ENCODE peak calls at places on chromosomes 6 and 20, in four cellular contexts. One of them, this sample, is unnamed.
A peak's percentile ranks its signal among the peaks of the same experiment; 100 is the strongest.

GRCh38 chr6:6196762-6197161 is 123.7 kb downstream of the F13A1 start:
- DNase-seq in dorsolateral prefrontal cortex: no peak
- DNase-seq in OCI-LY7: no peak
- DNase-seq in brain microvascular endothelial cell: no peak
- DNase-seq in this sample: no peak

GRCh38 chr6:106085984-106086832 is at the start of gene PRDM1:
- DNase-seq in dorsolateral prefrontal cortex: peak; percentile 43
- DNase-seq in OCI-LY7: peak; percentile 98
- DNase-seq in brain microvascular endothelial cell: no peak
- DNase-seq in this sample: no peak

GRCh38 chr6:133806358-133806757 is 82.6 kb upstream of the TCF21 start:
- DNase-seq in dorsolateral prefrontal cortex: no peak
- DNase-seq in OCI-LY7: no peak
- DNase-seq in brain microvascular endothelial cell: peak; percentile 32
- DNase-seq in this sample: no peak

GRCh38 chr6:13071946-13072345 is 256.4 kb downstream of the TBC1D7 start:
- DNase-seq in dorsolateral prefrontal cortex: no peak
- DNase-seq in OCI-LY7: no peak
- DNase-seq in brain microvascular endothelial cell: no peak
- DNase-seq in this sample: no peak

GRCh38 chr20:38147751-38148150 is 17.3 kb downstream of the TGM2 start:
- DNase-seq in dorsolateral prefrontal cortex: no peak
- DNase-seq in OCI-LY7: no peak
- DNase-seq in brain microvascular endothelial cell: no peak
- DNase-seq in this sample: no peak

GRCh38 chr6:558089-558488 is 98.8 kb downstream of the HUS1B start:
- DNase-seq in dorsolateral prefrontal cortex: no peak
- DNase-seq in OCI-LY7: peak; percentile 38
- DNase-seq in brain microvascular endothelial cell: no peak
- DNase-seq in this sample: no peak

GRCh38 chr20:23368316-23369110 is 6.5 kb downstream of the GZF1 start:
- DNase-seq in dorsolateral prefrontal cortex: no peak
- DNase-seq in OCI-LY7: no peak
- DNase-seq in brain microvascular endothelial cell: no peak
- DNase-seq in this sample: no peak

GRCh38 chr20:3819413-3820047 is 817 bp upstream of the AP5S1 start:
- DNase-seq in dorsolateral prefrontal cortex: no peak
- DNase-seq in OCI-LY7: peak; percentile 47
- DNase-seq in brain microvascular endothelial cell: no peak
- DNase-seq in this sample: no peak

GRCh38 chr20:61727761-61728160 is 337.9 kb downstream of the TAF4 start:
- DNase-seq in dorsolateral prefrontal cortex: no peak
- DNase-seq in OCI-LY7: no peak
- DNase-seq in brain microvascular endothelial cell: no peak
- DNase-seq in this sample: peak; percentile 26

GRCh38 chr6:1109134-1109533 is 202.8 kb upstream of the FOXQ1 start:
- DNase-seq in dorsolateral prefrontal cortex: no peak
- DNase-seq in OCI-LY7: no peak
- DNase-seq in brain microvascular endothelial cell: no peak
- DNase-seq in this sample: no peak

GRCh38 chr6:168397011-168397410 is 44.0 kb upstream of the SMOC2 start:
- DNase-seq in dorsolateral prefrontal cortex: no peak
- DNase-seq in OCI-LY7: no peak
- DNase-seq in brain microvascular endothelial cell: no peak
- DNase-seq in this sample: no peak

GRCh38 chr6:17012421-17013225 is 89.2 kb upstream of the STMND1 start:
- DNase-seq in dorsolateral prefrontal cortex: peak; percentile 23
- DNase-seq in OCI-LY7: no peak
- DNase-seq in brain microvascular endothelial cell: peak; percentile 82
- DNase-seq in this sample: no peak

GRCh38 chr6:169253745-169254238 is at the start of gene THBS2:
- DNase-seq in dorsolateral prefrontal cortex: peak; percentile 51
- DNase-seq in OCI-LY7: no peak
- DNase-seq in brain microvascular endothelial cell: peak; percentile 90
- DNase-seq in this sample: no peak

GRCh38 chr6:48084201-48084600 is 26.8 kb downstream of the PTCHD4 start:
- DNase-seq in dorsolateral prefrontal cortex: no peak
- DNase-seq in OCI-LY7: no peak
- DNase-seq in brain microvascular endothelial cell: no peak
- DNase-seq in this sample: no peak

GRCh38 chr20:50389437-50389807 is 120.8 kb upstream of the PTPN1 start:
- DNase-seq in dorsolateral prefrontal cortex: no peak
- DNase-seq in OCI-LY7: no peak
- DNase-seq in brain microvascular endothelial cell: no peak
- DNase-seq in this sample: no peak

GRCh38 chr20:35561268-35561667 is 19.4 kb downstream of the ERGIC3 start:
- DNase-seq in dorsolateral prefrontal cortex: no peak
- DNase-seq in OCI-LY7: peak; percentile 82
- DNase-seq in brain microvascular endothelial cell: peak; percentile 49
- DNase-seq in this sample: peak; percentile 39

DNA sequence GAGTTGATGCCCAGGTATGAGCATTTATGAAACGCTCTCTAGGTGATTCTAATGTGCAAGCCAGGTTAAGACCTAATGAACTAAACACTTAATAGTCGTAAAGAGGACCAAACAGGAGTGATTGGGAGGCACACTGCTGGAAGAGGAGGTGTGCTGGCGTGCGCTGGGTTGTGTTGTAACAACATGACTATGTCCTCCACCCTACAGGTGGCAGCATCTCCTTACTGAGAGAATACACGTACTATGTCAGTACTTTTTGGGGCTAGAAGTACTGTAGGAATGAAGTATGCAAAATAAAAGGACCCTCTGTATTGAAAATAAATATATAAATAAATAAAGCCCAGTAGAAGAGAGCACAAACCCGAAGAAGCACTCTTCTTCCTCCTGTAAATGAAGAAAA is 11.9 kb downstream of the C6orf89 start:
- DNase-seq in dorsolateral prefrontal cortex: no peak
- DNase-seq in OCI-LY7: peak; percentile 12
- DNase-seq in brain microvascular endothelial cell: no peak
- DNase-seq in this sample: no peak
- TF ChIP-seq CTCF in dorsolateral prefrontal cortex: peak; percentile 44
- TF ChIP-seq CTCF in OCI-LY7: peak; percentile 60
- TF ChIP-seq CTCF in brain microvascular endothelial cell: peak; percentile 33
- TF ChIP-seq CTCF in this sample: peak; percentile 70

DNA sequence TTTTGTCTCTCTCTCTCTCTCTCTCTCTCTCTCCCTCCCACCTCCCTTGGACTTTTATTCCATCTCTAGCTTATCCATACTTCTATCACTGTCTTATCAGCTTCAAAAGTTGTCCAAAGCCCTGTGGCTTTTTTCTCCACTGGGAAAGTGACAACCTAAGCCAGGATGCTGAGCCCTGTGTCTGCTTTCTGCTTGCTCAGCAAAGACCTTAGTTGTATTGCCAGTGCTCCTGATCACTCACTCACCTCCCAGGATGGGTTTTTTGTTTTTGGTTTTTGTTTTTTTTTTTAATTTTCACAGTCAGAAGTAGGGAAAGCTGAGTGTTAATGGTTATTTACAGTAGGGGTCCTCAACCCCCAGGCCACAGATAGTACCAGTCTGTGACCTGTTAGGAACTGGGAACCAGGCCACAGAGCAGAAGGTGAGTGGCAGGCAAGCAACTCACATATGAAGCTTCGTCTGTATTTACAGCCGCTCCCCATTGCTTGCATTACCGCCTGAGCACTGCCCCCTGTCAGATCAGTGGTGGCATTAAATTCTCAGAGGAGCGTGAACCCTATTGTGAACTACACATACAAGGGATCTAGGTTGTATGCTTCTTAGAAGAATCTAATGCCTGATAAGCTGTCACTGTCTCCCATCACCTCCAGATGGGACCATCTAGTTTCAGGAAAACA is 125.0 kb upstream of the ID4 start:
- DNase-seq in dorsolateral prefrontal cortex: no peak
- DNase-seq in OCI-LY7: no peak
- DNase-seq in brain microvascular endothelial cell: no peak
- DNase-seq in this sample: no peak
- TF ChIP-seq CTCF in dorsolateral prefrontal cortex: no peak
- TF ChIP-seq CTCF in OCI-LY7: peak; percentile 12
- TF ChIP-seq CTCF in brain microvascular endothelial cell: no peak
- TF ChIP-seq CTCF in this sample: no peak

DNA sequence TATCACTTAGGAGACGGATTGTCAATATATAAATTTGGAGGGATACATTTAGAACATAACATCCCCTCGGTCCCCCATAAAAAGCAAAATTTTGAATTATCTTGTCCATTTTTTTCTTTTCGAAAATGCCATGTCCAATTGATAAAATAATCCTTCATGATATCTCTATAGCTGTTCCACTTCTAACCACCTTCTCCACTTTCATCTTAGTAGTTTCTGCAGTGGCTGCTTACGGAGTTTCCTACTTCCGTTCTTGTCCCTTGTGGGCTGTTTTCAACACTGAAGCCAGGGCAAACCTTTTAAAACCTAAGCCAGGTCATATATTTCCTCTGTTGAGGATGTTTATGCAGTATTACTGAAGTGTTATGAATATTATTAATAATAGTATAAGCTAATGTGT is 37.9 kb downstream of the KCNQ5 start:
- DNase-seq in dorsolateral prefrontal cortex: no peak
- DNase-seq in OCI-LY7: no peak
- DNase-seq in brain microvascular endothelial cell: no peak
- DNase-seq in this sample: no peak
- TF ChIP-seq CTCF in dorsolateral prefrontal cortex: no peak
- TF ChIP-seq CTCF in OCI-LY7: no peak
- TF ChIP-seq CTCF in brain microvascular endothelial cell: no peak
- TF ChIP-seq CTCF in this sample: no peak

GRCh38 chr20:33971147-33971775 is 22.4 kb upstream of the RALY start:
- DNase-seq in dorsolateral prefrontal cortex: no peak
- DNase-seq in OCI-LY7: no peak
- DNase-seq in brain microvascular endothelial cell: no peak
- DNase-seq in this sample: no peak
- TF ChIP-seq CTCF in dorsolateral prefrontal cortex: no peak
- TF ChIP-seq CTCF in OCI-LY7: no peak
- TF ChIP-seq CTCF in brain microvascular endothelial cell: no peak
- TF ChIP-seq CTCF in this sample: no peak

GRCh38 chr6:153563001-153563400 is 431.9 kb upstream of the RGS17 start:
- DNase-seq in dorsolateral prefrontal cortex: no peak
- DNase-seq in OCI-LY7: no peak
- DNase-seq in brain microvascular endothelial cell: no peak
- DNase-seq in this sample: no peak
- TF ChIP-seq CTCF in dorsolateral prefrontal cortex: no peak
- TF ChIP-seq CTCF in OCI-LY7: no peak
- TF ChIP-seq CTCF in brain microvascular endothelial cell: no peak
- TF ChIP-seq CTCF in this sample: peak; percentile 27

DNA sequence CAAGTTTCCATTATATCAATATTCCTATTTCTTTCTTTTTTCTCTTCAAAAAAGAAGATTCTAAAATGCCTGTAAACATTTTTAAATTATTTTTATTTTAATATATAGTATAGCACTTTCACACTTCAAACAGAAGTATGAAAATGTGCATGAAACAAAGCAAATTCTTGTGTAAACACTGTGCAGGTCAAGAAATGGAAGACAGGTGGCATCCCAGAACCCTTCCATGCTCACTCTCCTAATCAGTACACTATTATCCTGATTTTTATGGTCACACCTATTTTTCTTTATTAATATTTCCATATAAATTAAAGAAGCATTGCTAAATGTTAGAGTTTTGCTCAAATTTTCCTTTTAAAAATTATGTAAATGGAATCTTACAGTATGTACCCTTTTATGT is 561.6 kb upstream of the RNF217 start:
- DNase-seq in dorsolateral prefrontal cortex: no peak
- DNase-seq in OCI-LY7: no peak
- DNase-seq in brain microvascular endothelial cell: no peak
- DNase-seq in this sample: no peak
- TF ChIP-seq CTCF in dorsolateral prefrontal cortex: peak; percentile 34
- TF ChIP-seq CTCF in OCI-LY7: no peak
- TF ChIP-seq CTCF in brain microvascular endothelial cell: peak; percentile 46
- TF ChIP-seq CTCF in this sample: peak; percentile 71

GRCh38 chr6:31423550-31423949 is 20.2 kb downstream of the MICA start:
- DNase-seq in dorsolateral prefrontal cortex: no peak
- DNase-seq in OCI-LY7: peak; percentile 45
- DNase-seq in brain microvascular endothelial cell: no peak
- DNase-seq in this sample: no peak
- TF ChIP-seq CTCF in dorsolateral prefrontal cortex: no peak
- TF ChIP-seq CTCF in OCI-LY7: no peak
- TF ChIP-seq CTCF in brain microvascular endothelial cell: no peak
- TF ChIP-seq CTCF in this sample: no peak

DNA sequence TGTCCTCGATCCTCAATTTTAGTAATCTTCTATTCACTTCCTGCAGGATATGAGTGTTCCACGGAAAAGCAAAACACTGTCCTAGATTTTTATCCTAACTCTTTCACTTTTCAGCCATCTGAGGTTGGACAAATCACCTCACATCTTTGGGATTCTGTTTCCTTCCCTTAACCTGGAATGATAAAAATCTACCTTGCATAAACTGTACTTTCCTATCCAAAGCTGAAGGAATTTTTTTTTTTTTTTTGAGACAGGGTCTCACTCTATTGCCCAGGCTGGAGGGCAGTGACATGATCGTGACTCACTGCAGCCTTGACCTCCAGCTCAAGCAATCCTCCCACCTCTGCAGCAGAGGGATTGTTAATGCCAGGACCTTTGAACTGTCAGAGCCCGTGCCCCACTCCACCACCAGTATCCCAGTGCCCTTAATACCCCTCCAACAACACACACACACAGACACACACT is 20.5 kb downstream of the CAPN11 start:
- DNase-seq in dorsolateral prefrontal cortex: no peak
- DNase-seq in OCI-LY7: no peak
- DNase-seq in brain microvascular endothelial cell: no peak
- DNase-seq in this sample: no peak
- TF ChIP-seq CTCF in dorsolateral prefrontal cortex: no peak
- TF ChIP-seq CTCF in OCI-LY7: no peak
- TF ChIP-seq CTCF in brain microvascular endothelial cell: no peak
- TF ChIP-seq CTCF in this sample: no peak

DNA sequence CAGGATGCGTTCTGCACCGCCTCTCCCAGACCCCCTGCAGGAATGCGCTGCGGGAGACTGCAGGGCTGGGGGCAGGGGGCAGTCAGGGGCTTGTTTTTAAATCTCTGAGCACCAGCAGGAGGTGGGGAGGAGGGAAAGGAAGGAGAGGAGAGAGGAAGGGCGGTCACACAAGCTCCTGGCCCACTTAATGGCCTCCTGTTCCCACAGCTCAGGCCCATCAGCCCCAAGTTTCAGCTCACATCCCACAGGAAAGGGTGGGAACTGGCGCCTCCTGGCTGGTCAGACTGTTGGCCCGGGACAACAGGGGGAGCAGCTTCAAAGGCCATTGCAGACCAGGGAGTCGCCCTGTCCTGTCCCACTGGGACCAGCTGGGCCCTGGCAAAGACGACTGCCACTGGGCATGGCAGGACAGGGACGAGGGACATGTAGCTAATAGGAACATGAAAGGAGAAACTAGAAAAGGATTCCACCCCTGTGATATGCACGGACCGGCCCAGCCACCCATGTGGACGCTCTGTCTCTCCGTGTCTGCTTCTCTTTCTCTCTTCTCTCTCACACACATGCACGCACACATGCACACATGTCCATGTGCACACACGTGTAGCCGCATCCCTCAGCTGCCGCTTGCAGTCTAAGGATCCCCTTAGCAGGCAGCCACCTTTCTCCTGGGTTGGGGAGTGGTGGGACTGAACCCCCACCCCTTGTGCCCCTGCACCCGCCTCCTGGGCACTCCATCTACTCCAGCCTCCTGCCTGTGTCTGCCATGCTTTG is 34.6 kb downstream of the TFEB start:
- DNase-seq in dorsolateral prefrontal cortex: no peak
- DNase-seq in OCI-LY7: no peak
- DNase-seq in brain microvascular endothelial cell: no peak
- DNase-seq in this sample: no peak
- TF ChIP-seq CTCF in dorsolateral prefrontal cortex: no peak
- TF ChIP-seq CTCF in OCI-LY7: no peak
- TF ChIP-seq CTCF in brain microvascular endothelial cell: peak; percentile 46
- TF ChIP-seq CTCF in this sample: peak; percentile 40

This sample was measured in chondrocyte.